ENCODE peak calls at places on chromosomes 7 and 10, in four cellular contexts. F is K562, N is HepG2, V is GM12878. U is an unnamed sample.
A peak's percentile ranks its signal among the peaks of the same experiment; 100 is the strongest.

GRCh38 chr10:31660301-31660700 is 268.3 kb downstream of the ARHGAP12 start:
- DNase-seq in F (no peak), N (no peak), V (no peak), U (no peak)

GRCh38 chr7:37007319-37007718 is 283.0 kb upstream of the AOAH start:
- DNase-seq in F (no peak), N (no peak), V (no peak), U (no peak)

GRCh38 chr7:119438315-119438714 is 834.7 kb upstream of the KCND2 start:
- DNase-seq in F (no peak), N (no peak), V (no peak), U (no peak)

GRCh38 chr10:29731760-29732159 is 97.0 kb upstream of the SVIL start:
- DNase-seq in F (no peak), N (no peak), V (no peak), U (no peak)

GRCh38 chr10:90313548-90314325 is 544.1 kb downstream of the HTR7 start:
- DNase-seq in F (no peak), N (no peak), V (no peak), U (no peak)

GRCh38 chr7:151427705-151428392 is 12.1 kb downstream of the CRYGN start:
- DNase-seq in F (no peak), N (no peak), V (no peak), U (no peak)

GRCh38 chr7:27131390-27131819 is 848 bp upstream of the HOXA4 start:
- DNase-seq in F (no peak), N (no peak), V (no peak), U (no peak)

GRCh38 chr7:144028547-144028946 is 20.2 kb upstream of the OR2A5 start:
- DNase-seq in F (no peak), N (no peak), V (no peak), U (no peak)

GRCh38 chr7:55591282-55591931 is 19.1 kb upstream of the VOPP1 start:
- DNase-seq in F (peak; percentile 4), N (no peak), V (no peak), U (peak; percentile 3)

GRCh38 chr10:101131962-101132635 is 999 bp downstream of the TLX1 start:
- DNase-seq in F (no peak), N (no peak), V (no peak), U (no peak)

GRCh38 chr10:61606971-61607907 is 55.5 kb upstream of the CABCOCO1 start:
- DNase-seq in F (peak; percentile 32), N (peak; percentile 14), V (no peak), U (peak; percentile 25)

GRCh38 chr10:35447693-35448407 is 111.5 kb downstream of the CCNY start:
- DNase-seq in F (peak; percentile 55), N (peak; percentile 86), V (no peak), U (no peak)

GRCh38 chr10:132708936-132709335 is 77.0 kb downstream of the NKX6-2 start:
- DNase-seq in F (no peak), N (no peak), V (no peak), U (no peak)

GRCh38 chr7:64098-64521 is 128.3 kb upstream of the FAM20C start:
- DNase-seq in F (peak; percentile 39), N (peak; percentile 18), V (no peak), U (peak; percentile 40)

GRCh38 chr7:6589829-6590644 is at the start of gene INTS15:
- DNase-seq in F (peak; percentile 94), N (peak; percentile 51), V (no peak), U (peak; percentile 93)

GRCh38 chr10:43029043-43029442 is 47.8 kb upstream of the RET start:
- DNase-seq in F (no peak), N (no peak), V (no peak), U (no peak)

GRCh38 chr10:78269061-78269460 is 235.4 kb downstream of the RPS24 start:
- DNase-seq in F (no peak), N (no peak), V (no peak), U (no peak)

GRCh38 chr10:62723375-62723774 is 81.1 kb upstream of the ADO start:
- DNase-seq in F (no peak), N (no peak), V (no peak), U (no peak)

GRCh38 chr7:7264306-7265040 is 82.1 kb downstream of the C1GALT1 start:
- DNase-seq in F (no peak), N (no peak), V (no peak), U (no peak)

GRCh38 chr7:123649956-123650355 is 5.7 kb upstream of the LMOD2 start:
- DNase-seq in F (no peak), N (no peak), V (no peak), U (no peak)

GRCh38 chr10:129694633-129695356 is 227.8 kb downstream of the MGMT start:
- DNase-seq in F (no peak), N (no peak), V (no peak), U (no peak)

GRCh38 chr10:107971973-107972372 is 807.5 kb upstream of the SORCS1 start:
- DNase-seq in F (no peak), N (no peak), V (no peak), U (no peak)

GRCh38 chr10:83352588-83352987 is 786.7 kb upstream of the GHITM start:
- DNase-seq in F (no peak), N (no peak), V (no peak), U (no peak)

GRCh38 chr10:71076473-71077142 is 135.8 kb upstream of the UNC5B start:
- DNase-seq in F (no peak), N (no peak), V (no peak), U (no peak)

GRCh38 chr7:26365077-26365896 is 73.6 kb downstream of the SNX10 start:
- DNase-seq in F (peak; percentile 27), N (peak; percentile 65), V (peak; percentile 83), U (peak; percentile 63)

GRCh38 chr7:136018104-136018503 is 40.9 kb upstream of the MTPN start:
- DNase-seq in F (no peak), N (no peak), V (no peak), U (no peak)

GRCh38 chr10:43202657-43203490 is 64.0 kb downstream of the RASGEF1A start:
- DNase-seq in F (peak; percentile 97), N (no peak), V (no peak), U (no peak)

GRCh38 chr10:91043173-91043910 is 122.5 kb upstream of the ANKRD1 start:
- DNase-seq in F (peak; percentile 10), N (peak; percentile 51), V (peak; percentile 3), U (peak; percentile 32)

GRCh38 chr10:95246582-95247051 is 44.2 kb downstream of the PDLIM1 start:
- DNase-seq in F (peak; percentile 62), N (peak; percentile 62), V (no peak), U (peak; percentile 82)

GRCh38 chr10:99619090-99619800 is 994 bp downstream of the SLC25A28 start:
- DNase-seq in F (no peak), N (no peak), V (peak; percentile 39), U (no peak)

GRCh38 chr7:7051221-7051877 is 131.0 kb upstream of the C1GALT1 start:
- DNase-seq in F (no peak), N (no peak), V (peak; percentile 13), U (no peak)

GRCh38 chr10:110358278-110358677 is 53.6 kb upstream of the SMNDC1 start:
- DNase-seq in F (no peak), N (no peak), V (no peak), U (no peak)

GRCh38 chr7:7427363-7427762 is 108.3 kb downstream of the COL28A1 start:
- DNase-seq in F (no peak), N (no peak), V (no peak), U (no peak)

GRCh38 chr10:7421519-7421918 is 10.7 kb upstream of the SFMBT2 start:
- DNase-seq in F (no peak), N (no peak), V (no peak), U (no peak)

GRCh38 chr7:140551334-140552239 is 72.3 kb upstream of the MKRN1 start:
- DNase-seq in F (no peak), N (peak; percentile 63), V (no peak), U (no peak)
- TF ChIP-seq FOXM1 in F (no peak), N (no peak), V (no peak), U (no peak)

GRCh38 chr10:44962870-44963738 is 3.5 kb downstream of the RASSF4 start:
- DNase-seq in F (no peak), N (peak; percentile 61), V (no peak), U (no peak)
- TF ChIP-seq SP1 in F (no peak), N (no peak), V (no peak), U (no peak)

GRCh38 chr7:91683823-91684222 is 196.7 kb downstream of the MTERF1 start:
- DNase-seq in F (no peak), N (no peak), V (no peak), U (no peak)
- TF ChIP-seq FOXM1 in F (no peak), N (no peak), V (no peak), U (no peak)

GRCh38 chr10:13922591-13922990 is 335.8 kb downstream of the PRPF18 start:
- DNase-seq in F (no peak), N (no peak), V (no peak), U (no peak)

GRCh38 chr10:13924020-13924725 is 337.4 kb downstream of the PRPF18 start:
- DNase-seq in F (no peak), N (no peak), V (no peak), U (no peak)

GRCh38 chr10:13925924-13926435 is 339.2 kb downstream of the PRPF18 start:
- DNase-seq in F (no peak), N (no peak), V (peak; percentile 30), U (no peak)

GRCh38 chr10:13930123-13930522 is 343.4 kb downstream of the PRPF18 start:
- DNase-seq in F (peak; percentile 41), N (no peak), V (no peak), U (no peak)

DNA sequence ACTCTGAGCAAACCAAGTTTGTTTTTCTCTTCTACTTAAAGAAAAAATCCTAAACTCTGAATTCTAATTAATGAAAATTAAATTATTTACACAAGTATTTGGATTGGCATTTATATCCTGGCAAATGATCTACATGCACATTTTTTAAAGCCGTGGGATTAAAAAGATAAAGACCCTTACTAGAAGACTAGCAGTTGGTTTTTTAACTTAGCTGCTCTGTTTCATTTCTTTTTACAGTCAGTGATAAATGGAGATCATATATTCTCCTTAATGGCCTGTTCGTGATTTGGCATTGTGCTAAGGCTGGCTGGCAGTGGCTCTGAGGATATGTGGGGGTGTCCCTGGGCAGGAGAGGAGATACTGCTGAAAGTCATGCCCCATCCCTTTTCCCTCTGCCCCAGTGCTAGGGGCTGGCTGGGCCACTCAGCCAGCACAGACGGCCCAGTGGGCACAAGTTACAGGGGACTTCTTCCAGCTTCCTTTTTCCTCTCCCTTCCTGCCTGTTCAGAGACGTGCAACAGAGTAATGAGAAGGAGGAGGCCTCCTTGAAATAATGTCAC is 341.7 kb downstream of the PRPF18 start:
- DNase-seq in F (no peak), N (no peak), V (no peak), U (no peak)
- TF ChIP-seq SP1 in F (no peak), N (no peak), V (no peak), U (no peak)

GRCh38 chr7:131202451-131202850 is 125.2 kb upstream of the MKLN1 start:
- DNase-seq in F (no peak), N (no peak), V (no peak), U (no peak)

GRCh38 chr7:131194070-131194865 is 133.4 kb upstream of the MKLN1 start:
- DNase-seq in F (no peak), N (no peak), V (no peak), U (no peak)

GRCh38 chr7:131197920-131198610 is 129.6 kb upstream of the MKLN1 start:
- DNase-seq in F (no peak), N (no peak), V (no peak), U (no peak)

DNA sequence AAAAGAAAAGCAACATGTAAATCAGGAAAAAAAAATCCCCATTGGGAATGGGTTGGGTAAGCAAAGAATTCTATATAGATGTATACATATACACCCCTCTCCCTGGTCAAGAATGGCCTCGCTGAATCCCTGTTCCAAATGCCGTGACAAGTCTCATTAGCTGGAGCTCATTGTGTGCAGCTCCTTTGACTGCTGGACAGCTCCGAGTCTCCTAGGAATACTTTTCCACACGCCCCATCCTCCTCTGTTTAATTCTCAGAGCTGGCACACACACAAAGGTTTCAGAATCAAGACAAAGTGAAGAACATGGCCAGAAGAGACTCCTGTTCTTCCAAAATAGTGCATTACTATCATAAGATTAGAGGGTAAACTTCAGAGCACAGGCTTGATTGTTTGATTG is 130.9 kb upstream of the MKLN1 start:
- DNase-seq in F (no peak), N (no peak), V (no peak), U (no peak)
- TF ChIP-seq FOXM1 in F (no peak), N (no peak), V (no peak), U (no peak)